ENCODE peak calls at places on chromosomes 16 and 17, in eight cellular contexts. One of them, this sample, is unnamed.

GRCh38 chr17:7862692-7863437 is 5.1 kb downstream of the CYB5D1 start:
- DNase-seq in pancreas: no peak
- DNase-seq in dorsolateral prefrontal cortex: no peak
- DNase-seq in activated naive CD8-positive, alpha-beta T cell treated with anti-CD3 and anti-CD28 coated beads, Interleukin-2, amount 10 ng/mL, durations not matched to agents 7 days and 5 days: no peak
- DNase-seq in endothelial cell: peak; percentile 46
- DNase-seq in lung: no peak
- DNase-seq in NB4: peak; percentile 28
- DNase-seq in SHP77: peak; percentile 47
- DNase-seq in this sample: peak; percentile 52

GRCh38 chr17:80663783-80664206 is 119.2 kb downstream of the RPTOR start:
- DNase-seq in pancreas: no peak
- DNase-seq in dorsolateral prefrontal cortex: no peak
- DNase-seq in activated naive CD8-positive, alpha-beta T cell treated with anti-CD3 and anti-CD28 coated beads, Interleukin-2, amount 10 ng/mL, durations not matched to agents 7 days and 5 days: peak; percentile 55
- DNase-seq in endothelial cell: no peak
- DNase-seq in lung: peak; percentile 33
- DNase-seq in NB4: peak; percentile 43
- DNase-seq in SHP77: peak; percentile 40
- DNase-seq in this sample: no peak

GRCh38 chr17:45357364-45357997 is 40.7 kb upstream of the MAP3K14 start:
- DNase-seq in pancreas: no peak
- DNase-seq in dorsolateral prefrontal cortex: no peak
- DNase-seq in activated naive CD8-positive, alpha-beta T cell treated with anti-CD3 and anti-CD28 coated beads, Interleukin-2, amount 10 ng/mL, durations not matched to agents 7 days and 5 days: no peak
- DNase-seq in endothelial cell: no peak
- DNase-seq in lung: no peak
- DNase-seq in NB4: no peak
- DNase-seq in SHP77: no peak
- DNase-seq in this sample: no peak

GRCh38 chr17:973053-973452 is 6.5 kb downstream of the NXN start:
- DNase-seq in pancreas: no peak
- DNase-seq in dorsolateral prefrontal cortex: no peak
- DNase-seq in activated naive CD8-positive, alpha-beta T cell treated with anti-CD3 and anti-CD28 coated beads, Interleukin-2, amount 10 ng/mL, durations not matched to agents 7 days and 5 days: no peak
- DNase-seq in endothelial cell: no peak
- DNase-seq in lung: no peak
- DNase-seq in NB4: no peak
- DNase-seq in SHP77: no peak
- DNase-seq in this sample: peak; percentile 37

GRCh38 chr16:31455601-31456314 is 3.5 kb upstream of the ARMC5 start:
- DNase-seq in pancreas: peak; percentile 36
- DNase-seq in dorsolateral prefrontal cortex: no peak
- DNase-seq in activated naive CD8-positive, alpha-beta T cell treated with anti-CD3 and anti-CD28 coated beads, Interleukin-2, amount 10 ng/mL, durations not matched to agents 7 days and 5 days: peak; percentile 50
- DNase-seq in endothelial cell: peak; percentile 52
- DNase-seq in lung: no peak
- DNase-seq in NB4: peak; percentile 64
- DNase-seq in SHP77: peak; percentile 13
- DNase-seq in this sample: no peak

GRCh38 chr16:79296491-79296890 is 304.0 kb downstream of the MAF start:
- DNase-seq in pancreas: no peak
- DNase-seq in dorsolateral prefrontal cortex: no peak
- DNase-seq in activated naive CD8-positive, alpha-beta T cell treated with anti-CD3 and anti-CD28 coated beads, Interleukin-2, amount 10 ng/mL, durations not matched to agents 7 days and 5 days: no peak
- DNase-seq in endothelial cell: no peak
- DNase-seq in lung: no peak
- DNase-seq in NB4: no peak
- DNase-seq in SHP77: no peak
- DNase-seq in this sample: no peak

GRCh38 chr17:47882695-47883588 is 13.1 kb upstream of the SP2 start:
- DNase-seq in pancreas: no peak
- DNase-seq in dorsolateral prefrontal cortex: no peak
- DNase-seq in activated naive CD8-positive, alpha-beta T cell treated with anti-CD3 and anti-CD28 coated beads, Interleukin-2, amount 10 ng/mL, durations not matched to agents 7 days and 5 days: no peak
- DNase-seq in endothelial cell: no peak
- DNase-seq in lung: no peak
- DNase-seq in NB4: no peak
- DNase-seq in SHP77: no peak
- DNase-seq in this sample: no peak

GRCh38 chr17:73232587-73233373 is 28.9 kb downstream of the CPSF4L start:
- DNase-seq in pancreas: peak; percentile 83
- DNase-seq in dorsolateral prefrontal cortex: peak; percentile 38
- DNase-seq in activated naive CD8-positive, alpha-beta T cell treated with anti-CD3 and anti-CD28 coated beads, Interleukin-2, amount 10 ng/mL, durations not matched to agents 7 days and 5 days: no peak
- DNase-seq in endothelial cell: peak; percentile 60
- DNase-seq in lung: no peak
- DNase-seq in NB4: peak; percentile 55
- DNase-seq in SHP77: no peak
- DNase-seq in this sample: peak; percentile 31

GRCh38 chr17:72466199-72466598 is 345.4 kb downstream of the SOX9 start:
- DNase-seq in pancreas: no peak
- DNase-seq in dorsolateral prefrontal cortex: no peak
- DNase-seq in activated naive CD8-positive, alpha-beta T cell treated with anti-CD3 and anti-CD28 coated beads, Interleukin-2, amount 10 ng/mL, durations not matched to agents 7 days and 5 days: no peak
- DNase-seq in endothelial cell: no peak
- DNase-seq in lung: peak; percentile 35
- DNase-seq in NB4: no peak
- DNase-seq in SHP77: no peak
- DNase-seq in this sample: peak; percentile 68

This sample was measured in astrocyte of the spinal cord.